ENCODE peak calls at places on chromosomes 6 and 20, in four cellular contexts. One of them, this sample, is unnamed. For H3K4me1, the result is how much of the 10 kb centered on the place peaks cover.

GRCh38 chr6:157859775-157860504 is 36.9 kb downstream of the SNX9 start:
- DNase-seq in left lung: no peak
- DNase-seq in adrenal gland: no peak
- DNase-seq in SJSA1: no peak
- DNase-seq in this sample: no peak

GRCh38 chr6:13763740-13764381 is 50.5 kb downstream of the MCUR1 start:
- DNase-seq in left lung: no peak
- DNase-seq in SJSA1: no peak
- DNase-seq in adrenal gland: no peak
- DNase-seq in this sample: no peak

GRCh38 chr6:156948807-156949206 is 171.6 kb downstream of the ARID1B start:
- DNase-seq in adrenal gland: no peak
- DNase-seq in SJSA1: no peak
- DNase-seq in left lung: no peak
- DNase-seq in this sample: no peak

GRCh38 chr6:110714143-110714542 is 101.1 kb downstream of the CDK19 start:
- DNase-seq in SJSA1: no peak
- DNase-seq in left lung: no peak
- DNase-seq in adrenal gland: no peak
- DNase-seq in this sample: no peak

GRCh38 chr20:956330-956951 is 40.3 kb upstream of the ANGPT4 start:
- DNase-seq in SJSA1: peak
- DNase-seq in adrenal gland: peak
- DNase-seq in left lung: peak
- DNase-seq in this sample: peak

GRCh38 chr6:30951907-30952469 is 11.2 kb downstream of the MUCL3 start:
- DNase-seq in left lung: no peak
- DNase-seq in SJSA1: no peak
- DNase-seq in adrenal gland: no peak
- DNase-seq in this sample: no peak

GRCh38 chr20:57618091-57618765 is 2.0 kb downstream of the ZBP1 start:
- DNase-seq in SJSA1: peak
- DNase-seq in left lung: peak
- DNase-seq in adrenal gland: no peak
- DNase-seq in this sample: no peak

GRCh38 chr6:120211955-120212792 is 862.6 kb upstream of the MAN1A1 start:
- DNase-seq in adrenal gland: no peak
- DNase-seq in SJSA1: no peak
- DNase-seq in left lung: no peak
- DNase-seq in this sample: no peak

GRCh38 chr6:41200296-41200900 is 551 bp downstream of the TREML2 start:
- DNase-seq in left lung: peak
- DNase-seq in SJSA1: no peak
- DNase-seq in adrenal gland: peak
- DNase-seq in this sample: no peak

GRCh38 chr20:54995021-54995420 is 519.6 kb downstream of the DOK5 start:
- DNase-seq in SJSA1: no peak
- DNase-seq in left lung: no peak
- DNase-seq in adrenal gland: no peak
- DNase-seq in this sample: no peak

GRCh38 chr6:146041282-146041681 is 12.4 kb downstream of the GRM1 start:
- DNase-seq in left lung: no peak
- DNase-seq in SJSA1: no peak
- DNase-seq in adrenal gland: no peak
- DNase-seq in this sample: peak

GRCh38 chr6:164085552-164086325 is 671.2 kb downstream of the QKI start:
- DNase-seq in adrenal gland: no peak
- DNase-seq in SJSA1: no peak
- DNase-seq in left lung: no peak
- DNase-seq in this sample: no peak

GRCh38 chr6:83592770-83593394 is 80.5 kb downstream of the PRSS35 start:
- DNase-seq in adrenal gland: peak
- DNase-seq in left lung: no peak
- DNase-seq in SJSA1: peak
- DNase-seq in this sample: peak

GRCh38 chr20:35277531-35278395 is at the start of gene MMP24OS:
- DNase-seq in left lung: peak
- DNase-seq in adrenal gland: peak
- DNase-seq in SJSA1: peak
- DNase-seq in this sample: peak

GRCh38 chr6:16999486-17000436 is 102.1 kb upstream of the STMND1 start:
- DNase-seq in left lung: no peak
- DNase-seq in adrenal gland: no peak
- DNase-seq in SJSA1: no peak
- DNase-seq in this sample: no peak

GRCh38 chr6:30483677-30484279 is 5.5 kb upstream of the HLA-E start:
- DNase-seq in SJSA1: no peak
- DNase-seq in left lung: no peak
- DNase-seq in adrenal gland: peak
- DNase-seq in this sample: no peak

GRCh38 chr6:14689639-14690038 is 556.2 kb upstream of the JARID2 start:
- DNase-seq in adrenal gland: no peak
- DNase-seq in left lung: no peak
- DNase-seq in SJSA1: no peak
- DNase-seq in this sample: no peak

GRCh38 chr20:29298759-29299613 is 1958.5 kb upstream of the DEFB115 start:
- DNase-seq in left lung: no peak
- DNase-seq in SJSA1: no peak
- DNase-seq in adrenal gland: no peak
- DNase-seq in this sample: no peak

GRCh38 chr6:130239755-130240154 is 17.0 kb upstream of the SAMD3 start:
- DNase-seq in SJSA1: no peak
- DNase-seq in adrenal gland: no peak
- DNase-seq in left lung: no peak
- DNase-seq in this sample: no peak

GRCh38 chr6:150346346-150346745 is 22.5 kb upstream of the IYD start:
- DNase-seq in adrenal gland: no peak
- DNase-seq in left lung: no peak
- DNase-seq in SJSA1: no peak
- DNase-seq in this sample: no peak

GRCh38 chr6:49257549-49257948 is 205.5 kb downstream of the MMUT start:
- DNase-seq in SJSA1: no peak
- DNase-seq in left lung: no peak
- DNase-seq in adrenal gland: no peak
- DNase-seq in this sample: no peak

GRCh38 chr6:154370545-154370944 is 13.9 kb upstream of the IPCEF1 start:
- DNase-seq in left lung: no peak
- DNase-seq in adrenal gland: peak
- DNase-seq in SJSA1: no peak
- DNase-seq in this sample: no peak

GRCh38 chr6:36039113-36039512 is 11.5 kb downstream of the MAPK14 start:
- DNase-seq in adrenal gland: no peak
- DNase-seq in SJSA1: no peak
- DNase-seq in left lung: no peak
- DNase-seq in this sample: no peak

GRCh38 chr6:159716247-159717086 is 10.8 kb upstream of the WTAP start:
- DNase-seq in SJSA1: no peak
- DNase-seq in left lung: no peak
- DNase-seq in adrenal gland: peak
- DNase-seq in this sample: no peak

GRCh38 chr20:53708129-53708968 is 114.7 kb upstream of the ZNF217 start:
- DNase-seq in left lung: no peak
- DNase-seq in adrenal gland: no peak
- DNase-seq in SJSA1: no peak
- DNase-seq in this sample: no peak

GRCh38 chr20:23630392-23630849 is 7.3 kb downstream of the CST3 start:
- DNase-seq in left lung: no peak
- DNase-seq in SJSA1: no peak
- DNase-seq in adrenal gland: no peak
- DNase-seq in this sample: no peak

GRCh38 chr20:23632711-23633573 is 4.8 kb downstream of the CST3 start:
- DNase-seq in left lung: no peak
- DNase-seq in SJSA1: no peak
- DNase-seq in adrenal gland: no peak
- DNase-seq in this sample: no peak

GRCh38 chr20:23634044-23634801 is 3.5 kb downstream of the CST3 start:
- DNase-seq in adrenal gland: no peak
- DNase-seq in SJSA1: no peak
- DNase-seq in left lung: no peak
- DNase-seq in this sample: no peak

GRCh38 chr20:23631226-23631822 is 6.4 kb downstream of the CST3 start:
- DNase-seq in adrenal gland: no peak
- DNase-seq in left lung: no peak
- DNase-seq in SJSA1: no peak
- DNase-seq in this sample: no peak

DNA sequence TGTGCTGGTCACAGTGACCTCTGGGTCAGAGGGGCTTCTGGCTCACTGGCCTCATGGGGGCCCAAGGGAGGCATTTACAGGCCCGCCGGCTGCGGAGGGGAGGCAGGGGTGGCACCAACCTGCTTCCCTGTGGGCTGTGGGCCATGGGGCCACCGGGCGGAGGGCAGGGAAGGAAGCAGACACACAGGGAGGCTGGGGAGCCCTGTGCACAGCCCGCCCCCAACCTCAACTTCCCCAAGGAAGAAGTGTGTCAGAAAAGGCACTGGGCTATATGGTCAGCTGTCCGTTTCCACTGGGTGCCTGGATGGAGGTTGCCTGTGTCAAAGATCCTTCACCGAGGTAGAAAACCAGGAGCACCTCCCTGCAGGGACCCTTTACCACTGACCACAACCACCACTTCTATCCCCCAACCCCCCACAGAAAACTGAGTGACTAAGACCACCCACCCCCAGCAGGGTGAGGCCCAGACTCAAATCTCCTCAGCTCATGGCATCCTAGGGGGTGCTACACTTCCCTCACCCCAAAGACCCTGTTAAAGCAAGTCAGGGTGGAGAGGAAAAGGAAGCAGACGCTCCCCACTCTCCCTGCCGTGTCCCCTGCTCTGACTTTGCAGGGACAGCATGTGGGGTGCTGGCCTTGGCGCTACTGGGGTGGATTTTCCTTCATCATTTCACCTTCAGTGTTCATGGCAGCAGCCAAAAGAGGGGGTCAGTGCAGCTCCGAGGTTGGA is 5.6 kb downstream of the CST3 start:
- DNase-seq in left lung: peak
- DNase-seq in adrenal gland: no peak
- DNase-seq in SJSA1: no peak
- DNase-seq in this sample: no peak
- H3K4me1 ChIP-seq in left lung: under half
- H3K4me1 ChIP-seq in adrenal gland: under half
- H3K4me1 ChIP-seq in SJSA1: under half
- H3K4me1 ChIP-seq in this sample: under half

GRCh38 chr20:51528263-51529026 is 14.1 kb downstream of the NFATC2 start:
- DNase-seq in left lung: no peak
- DNase-seq in adrenal gland: no peak
- DNase-seq in SJSA1: no peak
- DNase-seq in this sample: no peak
- H3K27ac ChIP-seq in left lung: no peak
- H3K27ac ChIP-seq in adrenal gland: no peak
- H3K27ac ChIP-seq in SJSA1: no peak
- H3K27ac ChIP-seq in this sample: peak

DNA sequence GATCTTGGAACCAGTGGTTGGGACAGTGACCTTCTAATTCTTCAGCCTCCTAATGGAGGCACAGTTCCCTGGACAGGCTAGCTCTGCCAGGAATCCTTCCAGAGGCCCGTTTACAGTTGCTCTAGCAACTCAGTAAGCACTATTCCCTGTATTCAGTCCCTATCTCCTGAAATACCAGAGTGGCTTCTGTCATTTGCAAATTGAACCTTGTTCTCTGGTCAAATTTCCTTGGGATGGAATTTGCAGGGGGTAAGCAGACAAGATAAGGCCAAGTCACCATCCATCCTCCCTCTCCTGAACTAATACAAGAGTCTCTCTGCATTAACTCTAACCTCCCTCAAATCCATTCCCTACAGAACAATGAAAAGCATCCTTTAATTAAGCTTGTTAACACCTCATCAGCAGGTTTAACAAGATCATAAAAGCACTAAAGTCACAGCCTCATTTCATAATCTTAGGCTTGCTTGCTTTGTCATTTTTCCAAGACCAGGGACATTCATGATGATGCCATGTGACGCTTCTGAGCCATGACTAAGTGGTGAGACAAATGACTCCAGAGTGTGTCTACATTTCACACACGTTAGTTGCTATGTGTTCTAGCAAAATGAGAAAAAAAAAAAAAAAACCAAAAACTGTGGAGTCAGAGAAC is 37.1 kb downstream of the SLC22A23 start:
- DNase-seq in SJSA1: no peak
- DNase-seq in adrenal gland: peak
- DNase-seq in left lung: no peak
- DNase-seq in this sample: no peak
- H3K4me1 ChIP-seq in SJSA1: under half
- H3K4me1 ChIP-seq in adrenal gland: under half
- H3K4me1 ChIP-seq in left lung: under half
- H3K4me1 ChIP-seq in this sample: under half

GRCh38 chr20:22426772-22427171 is 157.6 kb downstream of the FOXA2 start:
- DNase-seq in left lung: no peak
- DNase-seq in SJSA1: no peak
- DNase-seq in adrenal gland: no peak
- DNase-seq in this sample: no peak
- H3K27ac ChIP-seq in left lung: no peak
- H3K27ac ChIP-seq in SJSA1: no peak
- H3K27ac ChIP-seq in adrenal gland: no peak
- H3K27ac ChIP-seq in this sample: no peak

This sample was measured in Panc1.